ENCODE peak calls at places on chromosomes 6 and 20, in five cellular contexts. One of them, this sample, is unnamed.

GRCh38 chr20:62953167-62953838 is 794 bp downstream of the SLC17A9 start:
- DNase-seq in HCT116: no peak
- DNase-seq in H1: peak
- DNase-seq in GM12878: no peak
- DNase-seq in HepG2: no peak
- DNase-seq in this sample: no peak

GRCh38 chr6:167528239-167528638 is 203.4 kb downstream of the TTLL2 start:
- DNase-seq in HCT116: no peak
- DNase-seq in H1: no peak
- DNase-seq in GM12878: no peak
- DNase-seq in HepG2: no peak
- DNase-seq in this sample: no peak

GRCh38 chr6:158850807-158851115 is 31.6 kb upstream of the EZR start:
- DNase-seq in HCT116: no peak
- DNase-seq in H1: no peak
- DNase-seq in GM12878: no peak
- DNase-seq in HepG2: no peak
- DNase-seq in this sample: no peak

GRCh38 chr20:40251284-40251932 is 437.6 kb downstream of the MAFB start:
- DNase-seq in HCT116: peak
- DNase-seq in H1: peak
- DNase-seq in GM12878: no peak
- DNase-seq in HepG2: peak
- DNase-seq in this sample: peak

GRCh38 chr6:134739299-134740090 is 210.4 kb downstream of the ALDH8A1 start:
- DNase-seq in HCT116: no peak
- DNase-seq in H1: no peak
- DNase-seq in GM12878: no peak
- DNase-seq in HepG2: no peak
- DNase-seq in this sample: no peak

GRCh38 chr6:45116714-45117410 is 211.3 kb upstream of the RUNX2 start:
- DNase-seq in HCT116: no peak
- DNase-seq in H1: no peak
- DNase-seq in GM12878: no peak
- DNase-seq in HepG2: no peak
- DNase-seq in this sample: no peak

GRCh38 chr20:50516935-50517816 is 7.0 kb downstream of the PTPN1 start:
- DNase-seq in HCT116: no peak
- DNase-seq in H1: no peak
- DNase-seq in GM12878: no peak
- DNase-seq in HepG2: no peak
- DNase-seq in this sample: no peak

GRCh38 chr20:34525709-34526416 is 9.6 kb downstream of the DYNLRB1 start:
- DNase-seq in HCT116: peak
- DNase-seq in H1: no peak
- DNase-seq in GM12878: no peak
- DNase-seq in HepG2: peak
- DNase-seq in this sample: peak

GRCh38 chr6:53426544-53427270 is 78.0 kb upstream of the ELOVL5 start:
- DNase-seq in HCT116: no peak
- DNase-seq in H1: no peak
- DNase-seq in GM12878: peak
- DNase-seq in HepG2: no peak
- DNase-seq in this sample: no peak

GRCh38 chr6:144266091-144266649 is 19.0 kb upstream of the UTRN start:
- DNase-seq in HCT116: peak
- DNase-seq in H1: peak
- DNase-seq in GM12878: no peak
- DNase-seq in HepG2: no peak
- DNase-seq in this sample: no peak

GRCh38 chr6:43974643-43975235 is 152.5 kb downstream of the MRPL14 start:
- DNase-seq in HCT116: no peak
- DNase-seq in H1: no peak
- DNase-seq in GM12878: no peak
- DNase-seq in HepG2: no peak
- DNase-seq in this sample: no peak

GRCh38 chr6:43979525-43979924 is 147.7 kb downstream of the MRPL14 start:
- DNase-seq in HCT116: no peak
- DNase-seq in H1: peak
- DNase-seq in GM12878: no peak
- DNase-seq in HepG2: no peak
- DNase-seq in this sample: no peak

GRCh38 chr6:43977404-43978111 is 149.7 kb downstream of the MRPL14 start:
- DNase-seq in HCT116: no peak
- DNase-seq in H1: peak
- DNase-seq in GM12878: peak
- DNase-seq in HepG2: no peak
- DNase-seq in this sample: no peak

GRCh38 chr6:43978473-43979360 is 148.5 kb downstream of the MRPL14 start:
- DNase-seq in HCT116: no peak
- DNase-seq in H1: peak
- DNase-seq in GM12878: no peak
- DNase-seq in HepG2: no peak
- DNase-seq in this sample: no peak

GRCh38 chr6:43976706-43977403 is 150.4 kb downstream of the MRPL14 start:
- DNase-seq in HCT116: no peak
- DNase-seq in H1: no peak
- DNase-seq in GM12878: no peak
- DNase-seq in HepG2: no peak
- DNase-seq in this sample: no peak
- TF ChIP-seq ZNF274 in HCT116: no peak
- TF ChIP-seq ZNF274 in H1: no peak
- TF ChIP-seq ZNF274 in GM12878: no peak
- TF ChIP-seq ZNF274 in HepG2: no peak
- TF ChIP-seq ZNF274 in this sample: no peak

DNA sequence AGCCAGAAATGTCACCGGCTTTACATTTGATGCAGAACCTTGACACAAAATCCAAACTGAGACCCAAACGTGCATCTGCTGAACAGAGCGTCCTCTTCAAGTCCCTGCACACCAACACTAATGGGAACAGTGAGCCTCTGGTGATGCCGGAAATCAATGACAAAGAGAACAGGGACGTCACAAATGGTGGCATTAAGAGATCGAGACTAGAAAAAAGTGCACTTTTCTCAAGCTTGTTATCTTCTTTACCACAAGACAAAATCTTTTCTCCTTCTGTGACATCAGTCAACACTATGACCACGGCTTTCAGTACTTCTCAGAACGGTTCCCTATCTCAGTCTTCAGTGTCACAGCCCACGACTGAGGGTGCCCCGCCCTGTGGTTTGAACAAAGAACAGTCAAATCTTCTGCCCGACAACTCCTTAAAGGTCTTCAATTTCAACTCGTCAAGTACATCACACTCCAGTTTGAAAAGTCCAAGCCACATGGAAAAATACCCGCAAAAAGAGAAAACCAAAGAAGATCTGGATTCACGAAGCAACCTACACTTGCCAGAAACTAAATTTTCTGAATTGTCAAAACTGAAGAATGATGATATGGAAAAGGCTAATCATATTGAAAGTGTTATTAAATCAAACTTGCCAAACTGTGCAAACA is 108.5 kb downstream of the RTN4IP1 start:
- DNase-seq in HCT116: no peak
- DNase-seq in H1: no peak
- DNase-seq in GM12878: peak
- DNase-seq in HepG2: no peak
- DNase-seq in this sample: peak
- TF ChIP-seq CEBPB in HCT116: no peak
- TF ChIP-seq CEBPB in H1: no peak
- TF ChIP-seq CEBPB in GM12878: no peak
- TF ChIP-seq CEBPB in HepG2: no peak
- TF ChIP-seq CEBPB in this sample: no peak

GRCh38 chr6:39823187-39823815 is 31.1 kb downstream of the DAAM2 start:
- DNase-seq in HCT116: no peak
- DNase-seq in H1: no peak
- DNase-seq in GM12878: no peak
- DNase-seq in HepG2: no peak
- DNase-seq in this sample: no peak
- TF ChIP-seq RAD21 in HCT116: no peak
- TF ChIP-seq RAD21 in H1: no peak
- TF ChIP-seq RAD21 in GM12878: no peak
- TF ChIP-seq RAD21 in HepG2: no peak
- TF ChIP-seq RAD21 in this sample: no peak

GRCh38 chr6:142846459-142846831 is 98.5 kb downstream of the HIVEP2 start:
- DNase-seq in HCT116: no peak
- DNase-seq in H1: no peak
- DNase-seq in GM12878: no peak
- DNase-seq in HepG2: no peak
- DNase-seq in this sample: no peak

GRCh38 chr6:142848156-142848555 is 96.8 kb downstream of the HIVEP2 start:
- DNase-seq in HCT116: no peak
- DNase-seq in H1: no peak
- DNase-seq in GM12878: no peak
- DNase-seq in HepG2: no peak
- DNase-seq in this sample: no peak

GRCh38 chr6:142846883-142847287 is 98.1 kb downstream of the HIVEP2 start:
- DNase-seq in HCT116: no peak
- DNase-seq in H1: no peak
- DNase-seq in GM12878: no peak
- DNase-seq in HepG2: peak
- DNase-seq in this sample: no peak

GRCh38 chr6:142850653-142851434 is 94.1 kb downstream of the HIVEP2 start:
- DNase-seq in HCT116: no peak
- DNase-seq in H1: no peak
- DNase-seq in GM12878: peak
- DNase-seq in HepG2: no peak
- DNase-seq in this sample: no peak

DNA sequence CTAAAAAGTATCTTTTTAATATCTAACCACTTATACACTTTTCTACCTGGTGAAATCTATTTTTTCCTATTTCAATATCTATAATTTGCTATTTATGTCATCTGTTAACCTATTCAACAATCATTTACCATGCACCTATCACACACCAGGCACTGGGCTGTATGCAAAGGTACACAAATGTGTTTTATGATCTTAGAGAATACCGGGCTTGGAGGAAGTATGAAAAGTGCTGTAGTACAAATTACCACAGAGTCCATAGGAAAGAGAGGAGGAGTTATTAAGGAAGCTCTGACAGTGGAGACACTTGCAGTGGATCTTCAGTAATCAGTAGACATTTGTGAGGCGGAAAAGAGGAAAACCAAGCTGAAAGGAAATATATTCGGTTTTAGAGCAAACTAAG is 96.0 kb downstream of the HIVEP2 start:
- DNase-seq in HCT116: no peak
- DNase-seq in H1: no peak
- DNase-seq in GM12878: no peak
- DNase-seq in HepG2: no peak
- DNase-seq in this sample: no peak
- TF ChIP-seq ZNF274 in HCT116: no peak
- TF ChIP-seq ZNF274 in H1: no peak
- TF ChIP-seq ZNF274 in GM12878: no peak
- TF ChIP-seq ZNF274 in HepG2: no peak
- TF ChIP-seq ZNF274 in this sample: no peak

DNA sequence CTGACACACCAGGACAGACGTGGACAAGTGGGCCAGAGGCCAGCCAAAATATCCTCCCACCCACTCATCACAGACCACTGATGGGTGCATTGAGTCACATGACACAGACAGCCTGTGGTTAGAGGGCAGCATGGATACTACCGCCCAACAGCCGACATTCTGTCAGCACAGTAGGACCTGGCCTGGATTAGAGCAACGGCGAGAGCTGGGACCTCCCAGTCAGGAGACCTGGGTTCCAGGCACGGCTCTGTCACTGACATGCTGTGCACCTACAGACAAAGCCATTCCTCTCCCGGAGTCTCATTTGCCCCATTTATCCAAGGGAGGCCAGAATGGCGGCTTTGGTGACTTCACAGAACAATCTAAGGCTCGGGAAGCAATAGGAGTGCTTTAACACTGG is 8.0 kb downstream of the ZNF335 start:
- DNase-seq in HCT116: no peak
- DNase-seq in H1: no peak
- DNase-seq in GM12878: no peak
- DNase-seq in HepG2: no peak
- DNase-seq in this sample: no peak
- TF ChIP-seq CEBPB in HCT116: no peak
- TF ChIP-seq CEBPB in H1: no peak
- TF ChIP-seq CEBPB in GM12878: no peak
- TF ChIP-seq CEBPB in HepG2: no peak
- TF ChIP-seq CEBPB in this sample: no peak

GRCh38 chr6:81843302-81843701 is 90.8 kb upstream of the TENT5A start:
- DNase-seq in HCT116: no peak
- DNase-seq in H1: no peak
- DNase-seq in GM12878: no peak
- DNase-seq in HepG2: peak
- DNase-seq in this sample: no peak

GRCh38 chr6:81842254-81842653 is 89.8 kb upstream of the TENT5A start:
- DNase-seq in HCT116: no peak
- DNase-seq in H1: no peak
- DNase-seq in GM12878: no peak
- DNase-seq in HepG2: peak
- DNase-seq in this sample: no peak

GRCh38 chr6:81838031-81838430 is 85.5 kb upstream of the TENT5A start:
- DNase-seq in HCT116: no peak
- DNase-seq in H1: no peak
- DNase-seq in GM12878: no peak
- DNase-seq in HepG2: peak
- DNase-seq in this sample: no peak

GRCh38 chr6:81834141-81834621 is 81.7 kb upstream of the TENT5A start:
- DNase-seq in HCT116: no peak
- DNase-seq in H1: no peak
- DNase-seq in GM12878: no peak
- DNase-seq in HepG2: no peak
- DNase-seq in this sample: no peak

GRCh38 chr6:81838724-81839425 is 86.4 kb upstream of the TENT5A start:
- DNase-seq in HCT116: no peak
- DNase-seq in H1: no peak
- DNase-seq in GM12878: no peak
- DNase-seq in HepG2: no peak
- DNase-seq in this sample: no peak
- TF ChIP-seq RAD21 in HCT116: no peak
- TF ChIP-seq RAD21 in H1: peak
- TF ChIP-seq RAD21 in GM12878: no peak
- TF ChIP-seq RAD21 in HepG2: no peak
- TF ChIP-seq RAD21 in this sample: no peak

GRCh38 chr6:169302255-169302654 is 48.6 kb upstream of the THBS2 start:
- DNase-seq in HCT116: no peak
- DNase-seq in H1: peak
- DNase-seq in GM12878: no peak
- DNase-seq in HepG2: no peak
- DNase-seq in this sample: no peak

DNA sequence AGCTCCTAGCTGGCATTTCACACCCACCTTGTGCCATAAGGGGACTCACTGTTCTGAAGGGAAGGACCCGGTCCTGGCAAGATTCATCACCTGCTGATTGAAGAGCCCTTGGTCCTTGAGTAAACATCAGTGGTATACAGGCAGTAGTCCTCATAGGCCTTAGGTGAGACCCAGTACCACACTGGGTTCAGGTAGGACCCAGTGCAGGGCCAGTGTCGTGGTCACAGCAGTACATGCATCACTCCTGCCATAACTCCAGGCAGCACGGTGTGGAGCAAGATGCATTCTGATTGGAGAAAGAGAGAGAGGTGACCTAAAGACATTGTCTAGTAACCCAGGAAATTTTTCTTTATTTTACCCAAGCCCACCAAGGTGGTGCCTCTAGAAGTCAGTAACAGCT is 49.1 kb upstream of the THBS2 start:
- DNase-seq in HCT116: no peak
- DNase-seq in H1: peak
- DNase-seq in GM12878: no peak
- DNase-seq in HepG2: no peak
- DNase-seq in this sample: no peak
- TF ChIP-seq ZNF274 in HCT116: no peak
- TF ChIP-seq ZNF274 in H1: no peak
- TF ChIP-seq ZNF274 in GM12878: no peak
- TF ChIP-seq ZNF274 in HepG2: no peak
- TF ChIP-seq ZNF274 in this sample: no peak